ENCODE peak calls at places on chromosomes 1 and 21, in six cellular contexts. S is left ventricle myocardium inferior; L is CD4-positive, alpha-beta T cell; Q is dorsolateral prefrontal cortex; Y is MM.1S; D is kidney. K is an unnamed sample.

GRCh38 chr1:230073371-230074035 is 6.5 kb downstream of the GALNT2 start:
- DNase-seq in S (no peak), L (no peak), Q (no peak), Y (no peak), D (no peak), K (no peak)

GRCh38 chr1:116806245-116806644 is 52.0 kb downstream of the CD2 start:
- DNase-seq in S (no peak), L (peak; percentile 39), Q (no peak), Y (peak; percentile 69), D (no peak), K (no peak)

GRCh38 chr21:38438476-38438893 is 59.8 kb downstream of the ERG start:
- DNase-seq in S (peak; percentile 67), L (no peak), Q (no peak), Y (no peak), D (peak; percentile 85), K (no peak)

GRCh38 chr1:231279081-231279480 is 38.1 kb downstream of the GNPAT start:
- DNase-seq in S (no peak), L (no peak), Q (no peak), Y (no peak), D (no peak), K (no peak)

GRCh38 chr1:48875736-48876135 is 99.0 kb upstream of the BEND5 start:
- DNase-seq in S (no peak), L (no peak), Q (no peak), Y (no peak), D (no peak), K (no peak)

GRCh38 chr1:167084739-167085138 is 5.4 kb downstream of the GPA33 start:
- DNase-seq in S (no peak), L (no peak), Q (no peak), Y (no peak), D (no peak), K (no peak)

GRCh38 chr1:151825811-151826660 is 5.6 kb downstream of the RORC start:
- DNase-seq in S (no peak), L (no peak), Q (no peak), Y (no peak), D (no peak), K (no peak)

GRCh38 chr1:64135501-64136245 is 67.8 kb upstream of the UBE2U start:
- DNase-seq in S (no peak), L (no peak), Q (no peak), Y (no peak), D (no peak), K (no peak)

GRCh38 chr1:8315573-8316475 is 2.1 kb upstream of the SLC45A1 start:
- DNase-seq in S (no peak), L (no peak), Q (no peak), Y (no peak), D (no peak), K (no peak)

GRCh38 chr21:41899431-41900202 is 20.5 kb upstream of the PRDM15 start:
- DNase-seq in S (no peak), L (no peak), Q (no peak), Y (no peak), D (no peak), K (no peak)

GRCh38 chr21:36806103-36806502 is 107.2 kb downstream of the SIM2 start:
- DNase-seq in S (no peak), L (no peak), Q (no peak), Y (no peak), D (no peak), K (no peak)

GRCh38 chr1:25529518-25530347 is 13.7 kb upstream of the LDLRAP1 start:
- DNase-seq in S (no peak), L (no peak), Q (no peak), Y (no peak), D (no peak), K (no peak)

GRCh38 chr21:30561264-30561895 is at the start of gene KRTAP19-7:
- DNase-seq in S (no peak), L (no peak), Q (no peak), Y (no peak), D (no peak), K (no peak)

GRCh38 chr1:176733661-176734060 is 270.7 kb downstream of the PAPPA2 start:
- DNase-seq in S (no peak), L (no peak), Q (no peak), Y (no peak), D (no peak), K (no peak)

GRCh38 chr1:223189525-223189902 is 46.5 kb upstream of the TLR5 start:
- DNase-seq in S (no peak), L (no peak), Q (no peak), Y (no peak), D (peak; percentile 55), K (no peak)
- H3K27ac ChIP-seq in S (no peak overlapping the region), L (no peak overlapping the region), Q (no peak overlapping the region), Y (no peak overlapping the region), D (no peak overlapping the region), K (no peak overlapping the region)

GRCh38 chr1:11880181-11880575 is 21.4 kb upstream of the NPPB start:
- DNase-seq in S (no peak), L (no peak), Q (no peak), Y (no peak), D (peak; percentile 53), K (no peak)
- H3K27ac ChIP-seq in S (peak overlapping the region; percentile 91), L (no peak overlapping the region), Q (no peak overlapping the region), Y (no peak overlapping the region), D (no peak overlapping the region), K (no peak overlapping the region)

DNA sequence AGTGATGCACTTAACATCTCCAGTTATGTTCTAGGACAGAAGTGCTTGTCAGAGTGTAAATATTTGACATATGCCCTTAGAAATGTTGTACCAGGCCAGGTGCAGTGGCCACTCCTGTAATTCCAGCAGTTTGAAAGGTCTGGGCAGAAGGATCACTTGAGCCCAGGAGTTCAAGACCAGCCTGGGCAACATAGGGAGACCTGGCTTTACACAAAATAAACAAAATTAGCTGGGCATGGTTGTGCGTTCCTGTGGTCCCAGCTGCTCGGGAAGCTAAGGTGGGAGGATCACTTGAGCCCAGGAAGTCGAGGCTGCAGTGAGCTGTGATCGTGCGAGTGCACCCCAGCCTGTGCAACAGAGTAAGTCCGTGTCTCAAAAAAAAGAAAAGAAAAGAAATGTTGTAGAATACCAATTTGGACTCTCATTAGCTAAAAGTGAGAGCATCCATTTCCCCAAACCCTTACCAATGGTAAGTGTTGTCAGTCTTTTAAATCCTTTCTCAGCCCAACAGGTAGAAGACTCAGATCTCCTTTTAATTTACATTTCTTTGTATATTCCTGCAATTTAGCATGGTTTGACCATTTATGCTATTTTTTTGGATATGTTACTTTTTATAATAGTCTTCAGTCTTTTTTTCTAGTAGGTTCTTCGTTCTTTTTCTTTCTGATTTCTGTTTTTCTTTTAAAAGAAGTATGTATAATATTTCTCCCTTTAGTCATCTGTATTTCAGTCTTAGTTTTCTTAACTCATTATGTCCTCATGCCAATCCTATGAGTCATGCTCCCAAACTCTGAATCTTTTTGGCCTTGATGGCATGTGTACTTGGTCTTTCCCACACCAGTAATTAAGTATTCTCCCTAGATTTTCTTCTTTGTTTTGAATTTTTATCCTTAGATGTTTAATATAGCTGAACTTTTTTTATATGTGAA is 74.4 kb downstream of the CAMTA1 start:
- DNase-seq in S (no peak), L (no peak), Q (no peak), Y (no peak), D (no peak), K (no peak)
- H3K27ac ChIP-seq in S (peak overlapping the region; percentile 47), L (no peak overlapping the region), Q (no peak overlapping the region), Y (no peak overlapping the region), D (peak overlapping the region; percentile 20), K (no peak overlapping the region)

GRCh38 chr1:147757015-147757990 is 3.1 kb downstream of the GJA5 start:
- DNase-seq in S (no peak), L (no peak), Q (no peak), Y (no peak), D (no peak), K (no peak)
- H3K27ac ChIP-seq in S (no peak overlapping the region), L (no peak overlapping the region), Q (no peak overlapping the region), Y (no peak overlapping the region), D (no peak overlapping the region), K (no peak overlapping the region)

DNA sequence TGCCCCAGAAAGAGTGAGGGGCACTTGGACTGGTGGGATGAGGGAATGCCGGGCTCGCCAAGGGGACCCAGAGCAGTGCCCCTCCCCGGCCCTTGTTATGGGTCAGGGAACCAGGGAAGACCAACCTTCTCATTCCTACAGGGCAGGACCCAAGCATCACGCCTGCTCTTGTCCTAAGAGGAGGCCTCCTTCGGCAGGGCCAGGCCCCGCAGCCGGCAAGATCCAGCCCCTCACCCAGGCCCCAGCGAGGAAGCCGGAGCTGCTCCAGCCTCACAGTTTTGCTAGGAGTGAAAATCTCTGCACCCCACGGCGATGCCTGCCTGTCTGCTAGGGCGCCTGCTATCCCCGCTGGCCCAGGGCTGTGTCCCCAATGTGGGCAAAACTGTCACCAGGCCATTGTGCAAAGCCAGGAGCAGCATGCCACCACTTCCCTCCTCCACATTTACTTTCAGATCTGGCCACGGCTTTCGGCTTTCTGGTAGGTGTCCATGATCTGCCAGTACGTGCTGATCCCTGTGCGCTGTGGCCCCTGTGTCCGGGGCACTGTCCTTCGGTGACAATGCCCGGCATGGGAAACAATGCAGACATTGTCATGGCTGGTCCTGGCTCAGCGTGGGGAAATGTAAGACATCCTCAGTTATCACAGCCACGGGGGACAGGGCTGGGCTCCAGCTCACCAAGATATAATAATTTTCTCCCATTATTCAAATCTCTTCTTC is 9.6 kb downstream of the ACTRT2 start:
- DNase-seq in S (no peak), L (no peak), Q (peak; percentile 72), Y (no peak), D (peak; percentile 58), K (peak; percentile 43)
- H3K27ac ChIP-seq in S (no peak overlapping the region), L (no peak overlapping the region), Q (peak overlapping the region; percentile 88), Y (no peak overlapping the region), D (no peak overlapping the region), K (peak overlapping the region; percentile 85)

DNA sequence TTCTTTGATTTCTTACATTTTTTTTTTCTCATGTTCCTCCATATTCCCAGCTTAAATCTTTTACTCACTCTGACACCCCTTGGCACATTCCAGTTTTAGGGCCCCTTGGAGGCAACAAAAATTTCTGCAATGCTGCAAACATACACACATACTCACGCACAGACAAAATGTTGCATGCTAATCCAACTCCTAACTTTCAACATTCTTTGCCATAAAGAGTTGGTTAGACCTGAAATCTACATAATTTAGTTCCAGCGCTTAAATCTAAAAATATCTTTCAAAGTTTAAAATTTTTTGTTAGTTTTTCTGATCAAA is 103.9 kb downstream of the PTPN14 start:
- DNase-seq in S (no peak), L (no peak), Q (no peak), Y (no peak), D (no peak), K (no peak)
- H3K27ac ChIP-seq in S (no peak overlapping the region), L (no peak overlapping the region), Q (no peak overlapping the region), Y (no peak overlapping the region), D (peak overlapping the region; percentile 49), K (no peak overlapping the region)

GRCh38 chr1:94284481-94284880 is 47.1 kb upstream of the ARHGAP29 start:
- DNase-seq in S (no peak), L (no peak), Q (no peak), Y (peak; percentile 38), D (no peak), K (no peak)
- H3K27ac ChIP-seq in S (no peak overlapping the region), L (no peak overlapping the region), Q (no peak overlapping the region), Y (no peak overlapping the region), D (no peak overlapping the region), K (no peak overlapping the region)

GRCh38 chr1:110235181-110235838 is 25.2 kb downstream of the KCNC4 start:
- DNase-seq in S (no peak), L (no peak), Q (no peak), Y (no peak), D (peak; percentile 49), K (no peak)
- H3K27ac ChIP-seq in S (peak overlapping the region; percentile 51), L (no peak overlapping the region), Q (no peak overlapping the region), Y (no peak overlapping the region), D (no peak overlapping the region), K (no peak overlapping the region)

GRCh38 chr1:156673387-156674121 is 3.7 kb downstream of the NES start:
- DNase-seq in S (no peak), L (no peak), Q (no peak), Y (no peak), D (no peak), K (peak; percentile 27)
- H3K27ac ChIP-seq in S (peak overlapping the region; percentile 96), L (no peak overlapping the region), Q (no peak overlapping the region), Y (no peak overlapping the region), D (peak overlapping the region; percentile 14), K (peak overlapping the region; percentile 36)

GRCh38 chr1:208544794-208545193 is 300.6 kb upstream of the PLXNA2 start:
- DNase-seq in S (no peak), L (no peak), Q (no peak), Y (no peak), D (no peak), K (no peak)
- H3K27ac ChIP-seq in S (no peak overlapping the region), L (no peak overlapping the region), Q (no peak overlapping the region), Y (no peak overlapping the region), D (no peak overlapping the region), K (no peak overlapping the region)

K was measured in caudate nucleus.